ENCODE peak calls at places on chromosomes 2 and 18, in six cellular contexts. R is stimulated activated CD8-positive, alpha-beta memory T cell treated with anti-CD3 and anti-CD28 coated beads, Interleukin-7, amount 100 ng/mL, for 1 hour; Q is mucosa of gallbladder; C is adrenal gland; V is CD14-positive monocyte; S is CD4-positive, CD25-positive, alpha-beta regulatory T cell. M is an unnamed sample.

GRCh38 chr2:46146866-46147502 is 150.2 kb upstream of the EPAS1 start:
- DNase-seq in R (no peak), Q (no peak), C (no peak), V (no peak), S (no peak), M (no peak)

GRCh38 chr18:5066380-5066977 is 130.6 kb downstream of the AKAIN1 start:
- DNase-seq in R (no peak), Q (no peak), C (no peak), V (no peak), S (no peak), M (no peak)

GRCh38 chr2:70381821-70382220 is 80.0 kb upstream of the FAM136A start:
- DNase-seq in R (no peak), Q (no peak), C (no peak), V (no peak), S (no peak), M (no peak)

GRCh38 chr2:195592101-195592500 is 64.9 kb upstream of the SLC39A10 start:
- DNase-seq in R (no peak), Q (no peak), C (no peak), V (no peak), S (no peak), M (no peak)

GRCh38 chr2:228646061-228646460 is 464.6 kb upstream of the SPHKAP start:
- DNase-seq in R (no peak), Q (no peak), C (no peak), V (no peak), S (no peak), M (no peak)

GRCh38 chr2:2623939-2624338 is 292.9 kb upstream of the MYT1L start:
- DNase-seq in R (no peak), Q (no peak), C (no peak), V (no peak), S (no peak), M (no peak)

GRCh38 chr2:100545197-100545596 is 17.6 kb upstream of the PDCL3 start:
- DNase-seq in R (no peak), Q (no peak), C (no peak), V (no peak), S (no peak), M (no peak)

GRCh38 chr2:170814551-170815245 is 2.0 kb upstream of the GAD1 start:
- DNase-seq in R (no peak), Q (no peak), C (no peak), V (no peak), S (no peak), M (no peak)

GRCh38 chr2:45264227-45265225 is 255.3 kb upstream of the SIX2 start:
- DNase-seq in R (no peak), Q (no peak), C (no peak), V (no peak), S (no peak), M (no peak)

GRCh38 chr2:88190808-88191721 is 20.9 kb downstream of the THNSL2 start:
- DNase-seq in R (no peak), Q (no peak), C (peak; percentile 31), V (no peak), S (no peak), M (no peak)